ENCODE peak calls at places on chromosome 12, in five cellular contexts. One of them, this sample, is unnamed.

GRCh38 chr12:64053117-64053516 is 169.0 kb downstream of the KICS2 start:
- DNase-seq in neural progenitor cell: no peak
- DNase-seq in lung: no peak
- DNase-seq in dorsolateral prefrontal cortex: no peak
- DNase-seq in right lobe of liver: no peak
- DNase-seq in this sample: no peak

GRCh38 chr12:44227601-44228000 is 391.7 kb downstream of the TMEM117 start:
- DNase-seq in dorsolateral prefrontal cortex: no peak
- DNase-seq in neural progenitor cell: no peak
- DNase-seq in right lobe of liver: no peak
- DNase-seq in lung: no peak
- DNase-seq in this sample: no peak

GRCh38 chr12:123660328-123660727 is 10.6 kb upstream of the TCTN2 start:
- DNase-seq in neural progenitor cell: no peak
- DNase-seq in dorsolateral prefrontal cortex: no peak
- DNase-seq in right lobe of liver: no peak
- DNase-seq in lung: no peak
- DNase-seq in this sample: no peak

GRCh38 chr12:87871061-87871460 is 158.1 kb downstream of the C12orf50 start:
- DNase-seq in right lobe of liver: no peak
- DNase-seq in lung: no peak
- DNase-seq in dorsolateral prefrontal cortex: no peak
- DNase-seq in neural progenitor cell: peak; percentile 5
- DNase-seq in this sample: no peak

GRCh38 chr12:76303365-76303764 is 44.9 kb downstream of the BBS10 start:
- DNase-seq in right lobe of liver: no peak
- DNase-seq in neural progenitor cell: no peak
- DNase-seq in dorsolateral prefrontal cortex: no peak
- DNase-seq in lung: no peak
- DNase-seq in this sample: no peak

GRCh38 chr12:41681898-41682297 is 462.8 kb downstream of the GXYLT1 start:
- DNase-seq in dorsolateral prefrontal cortex: no peak
- DNase-seq in lung: no peak
- DNase-seq in neural progenitor cell: no peak
- DNase-seq in right lobe of liver: no peak
- DNase-seq in this sample: no peak

GRCh38 chr12:130818381-130819247 is 20.4 kb downstream of the STX2 start:
- DNase-seq in dorsolateral prefrontal cortex: peak; percentile 65
- DNase-seq in lung: peak; percentile 65
- DNase-seq in right lobe of liver: peak; percentile 57
- DNase-seq in neural progenitor cell: peak; percentile 85
- DNase-seq in this sample: peak; percentile 95

GRCh38 chr12:55428844-55429243 is 2.8 kb downstream of the OR6C76 start:
- DNase-seq in dorsolateral prefrontal cortex: no peak
- DNase-seq in right lobe of liver: no peak
- DNase-seq in lung: no peak
- DNase-seq in neural progenitor cell: no peak
- DNase-seq in this sample: no peak

GRCh38 chr12:9719835-9720234 is 13.1 kb downstream of the CLECL1 start:
- DNase-seq in right lobe of liver: no peak
- DNase-seq in lung: no peak
- DNase-seq in dorsolateral prefrontal cortex: no peak
- DNase-seq in neural progenitor cell: no peak
- DNase-seq in this sample: no peak

GRCh38 chr12:87427770-87428169 is 601.4 kb downstream of the C12orf50 start:
- DNase-seq in neural progenitor cell: no peak
- DNase-seq in dorsolateral prefrontal cortex: no peak
- DNase-seq in right lobe of liver: no peak
- DNase-seq in lung: no peak
- DNase-seq in this sample: no peak

GRCh38 chr12:101107032-101107763 is 102.8 kb downstream of the SLC5A8 start:
- DNase-seq in neural progenitor cell: no peak
- DNase-seq in lung: no peak
- DNase-seq in right lobe of liver: no peak
- DNase-seq in dorsolateral prefrontal cortex: no peak
- DNase-seq in this sample: no peak

GRCh38 chr12:95884998-95885397 is 26.2 kb downstream of the SNRPF start:
- DNase-seq in right lobe of liver: no peak
- DNase-seq in lung: no peak
- DNase-seq in dorsolateral prefrontal cortex: no peak
- DNase-seq in neural progenitor cell: no peak
- DNase-seq in this sample: no peak

GRCh38 chr12:11607313-11608081 is 42.0 kb upstream of the ETV6 start:
- DNase-seq in neural progenitor cell: peak; percentile 32
- DNase-seq in right lobe of liver: peak; percentile 88
- DNase-seq in dorsolateral prefrontal cortex: no peak
- DNase-seq in lung: no peak
- DNase-seq in this sample: no peak

GRCh38 chr12:58502236-58502635 is 418.1 kb downstream of the LRIG3 start:
- DNase-seq in lung: no peak
- DNase-seq in right lobe of liver: no peak
- DNase-seq in neural progenitor cell: peak; percentile 85
- DNase-seq in dorsolateral prefrontal cortex: no peak
- DNase-seq in this sample: no peak

GRCh38 chr12:124995200-124995961 is 1.9 kb downstream of the BRI3BP start:
- DNase-seq in neural progenitor cell: no peak
- DNase-seq in right lobe of liver: no peak
- DNase-seq in dorsolateral prefrontal cortex: no peak
- DNase-seq in lung: no peak
- DNase-seq in this sample: no peak

GRCh38 chr12:56935752-56936151 is 1.5 kb upstream of the SDR9C7 start:
- DNase-seq in dorsolateral prefrontal cortex: no peak
- DNase-seq in lung: no peak
- DNase-seq in neural progenitor cell: no peak
- DNase-seq in right lobe of liver: no peak
- DNase-seq in this sample: no peak

GRCh38 chr12:47376937-47377336 is 297.2 kb upstream of the AMIGO2 start:
- DNase-seq in right lobe of liver: no peak
- DNase-seq in dorsolateral prefrontal cortex: no peak
- DNase-seq in lung: no peak
- DNase-seq in neural progenitor cell: no peak
- DNase-seq in this sample: no peak

GRCh38 chr12:114443607-114444421 is 37.9 kb upstream of the TBX5 start:
- DNase-seq in neural progenitor cell: peak; percentile 59
- DNase-seq in dorsolateral prefrontal cortex: no peak
- DNase-seq in right lobe of liver: no peak
- DNase-seq in lung: no peak
- DNase-seq in this sample: no peak

GRCh38 chr12:3362751-3363150 is 128.3 kb upstream of the PRMT8 start:
- DNase-seq in right lobe of liver: peak; percentile 13
- DNase-seq in dorsolateral prefrontal cortex: no peak
- DNase-seq in neural progenitor cell: no peak
- DNase-seq in lung: no peak
- DNase-seq in this sample: no peak

GRCh38 chr12:90090929-90091651 is 382.5 kb upstream of the ATP2B1 start:
- DNase-seq in dorsolateral prefrontal cortex: no peak
- DNase-seq in neural progenitor cell: peak; percentile 76
- DNase-seq in right lobe of liver: no peak
- DNase-seq in lung: peak; percentile 55
- DNase-seq in this sample: no peak

GRCh38 chr12:90085491-90086274 is 377.0 kb upstream of the ATP2B1 start:
- DNase-seq in right lobe of liver: no peak
- DNase-seq in lung: no peak
- DNase-seq in neural progenitor cell: peak; percentile 19
- DNase-seq in dorsolateral prefrontal cortex: no peak
- DNase-seq in this sample: no peak

GRCh38 chr12:90091809-90092208 is 383.2 kb upstream of the ATP2B1 start:
- DNase-seq in lung: no peak
- DNase-seq in right lobe of liver: no peak
- DNase-seq in neural progenitor cell: no peak
- DNase-seq in dorsolateral prefrontal cortex: no peak
- DNase-seq in this sample: no peak

GRCh38 chr12:90084018-90084417 is 375.4 kb upstream of the ATP2B1 start:
- DNase-seq in dorsolateral prefrontal cortex: no peak
- DNase-seq in lung: no peak
- DNase-seq in right lobe of liver: no peak
- DNase-seq in neural progenitor cell: no peak
- DNase-seq in this sample: no peak

GRCh38 chr12:90086281-90086680 is 377.6 kb upstream of the ATP2B1 start:
- DNase-seq in right lobe of liver: no peak
- DNase-seq in lung: no peak
- DNase-seq in neural progenitor cell: no peak
- DNase-seq in dorsolateral prefrontal cortex: no peak
- DNase-seq in this sample: no peak
- H3K27ac ChIP-seq in right lobe of liver: no peak overlapping the region
- H3K27ac ChIP-seq in lung: no peak overlapping the region
- H3K27ac ChIP-seq in neural progenitor cell: peak overlapping the region; percentile 40
- H3K27ac ChIP-seq in dorsolateral prefrontal cortex: no peak overlapping the region
- H3K27ac ChIP-seq in this sample: no peak overlapping the region

DNA sequence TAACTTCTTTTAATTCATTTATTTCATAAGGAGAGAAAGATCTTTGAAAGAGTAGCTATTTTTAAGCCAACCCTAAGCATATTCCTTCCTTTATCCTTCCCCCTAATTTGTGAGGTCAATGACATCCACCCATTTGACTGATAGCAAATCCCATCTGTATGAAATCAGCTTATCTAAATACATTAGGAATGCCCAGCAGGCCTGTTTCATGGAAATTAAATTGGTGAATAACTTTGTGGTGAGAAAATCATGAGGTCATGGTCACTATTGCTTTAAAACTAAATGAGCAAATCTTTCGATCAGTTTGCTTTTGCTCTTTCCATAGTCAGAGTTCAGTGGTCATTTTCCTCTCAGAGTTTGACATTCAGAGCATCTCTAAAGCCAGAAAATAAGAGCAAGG is 256.6 kb downstream of the CPNE8 start:
- DNase-seq in neural progenitor cell: no peak
- DNase-seq in lung: no peak
- DNase-seq in right lobe of liver: no peak
- DNase-seq in dorsolateral prefrontal cortex: no peak
- DNase-seq in this sample: no peak
- H3K27ac ChIP-seq in neural progenitor cell: no peak overlapping the region
- H3K27ac ChIP-seq in lung: no peak overlapping the region
- H3K27ac ChIP-seq in right lobe of liver: no peak overlapping the region
- H3K27ac ChIP-seq in dorsolateral prefrontal cortex: no peak overlapping the region
- H3K27ac ChIP-seq in this sample: no peak overlapping the region

GRCh38 chr12:24227550-24227949 is 278.1 kb upstream of the SOX5 start:
- DNase-seq in right lobe of liver: no peak
- DNase-seq in dorsolateral prefrontal cortex: no peak
- DNase-seq in neural progenitor cell: no peak
- DNase-seq in lung: no peak
- DNase-seq in this sample: no peak
- H3K27ac ChIP-seq in right lobe of liver: no peak overlapping the region
- H3K27ac ChIP-seq in dorsolateral prefrontal cortex: peak overlapping the region; percentile 48
- H3K27ac ChIP-seq in neural progenitor cell: no peak overlapping the region
- H3K27ac ChIP-seq in lung: no peak overlapping the region
- H3K27ac ChIP-seq in this sample: no peak overlapping the region

GRCh38 chr12:106974525-106974924 is 12.4 kb downstream of the MTERF2 start:
- DNase-seq in right lobe of liver: peak; percentile 54
- DNase-seq in dorsolateral prefrontal cortex: no peak
- DNase-seq in neural progenitor cell: no peak
- DNase-seq in lung: no peak
- DNase-seq in this sample: no peak

GRCh38 chr12:106976668-106977067 is 10.3 kb downstream of the MTERF2 start:
- DNase-seq in neural progenitor cell: no peak
- DNase-seq in lung: no peak
- DNase-seq in dorsolateral prefrontal cortex: no peak
- DNase-seq in right lobe of liver: no peak
- DNase-seq in this sample: peak; percentile 30

GRCh38 chr12:106973545-106973944 is 13.4 kb downstream of the MTERF2 start:
- DNase-seq in dorsolateral prefrontal cortex: no peak
- DNase-seq in right lobe of liver: no peak
- DNase-seq in neural progenitor cell: no peak
- DNase-seq in lung: no peak
- DNase-seq in this sample: no peak

GRCh38 chr12:106976013-106976658 is 10.8 kb downstream of the MTERF2 start:
- DNase-seq in lung: no peak
- DNase-seq in neural progenitor cell: no peak
- DNase-seq in right lobe of liver: no peak
- DNase-seq in dorsolateral prefrontal cortex: no peak
- DNase-seq in this sample: no peak

GRCh38 chr12:106975098-106975497 is 11.8 kb downstream of the MTERF2 start:
- DNase-seq in right lobe of liver: no peak
- DNase-seq in neural progenitor cell: no peak
- DNase-seq in lung: no peak
- DNase-seq in dorsolateral prefrontal cortex: no peak
- DNase-seq in this sample: no peak
- H3K27ac ChIP-seq in right lobe of liver: no peak overlapping the region
- H3K27ac ChIP-seq in neural progenitor cell: no peak overlapping the region
- H3K27ac ChIP-seq in lung: peak overlapping the region; percentile 87
- H3K27ac ChIP-seq in dorsolateral prefrontal cortex: no peak overlapping the region
- H3K27ac ChIP-seq in this sample: peak overlapping the region; percentile 25

DNA sequence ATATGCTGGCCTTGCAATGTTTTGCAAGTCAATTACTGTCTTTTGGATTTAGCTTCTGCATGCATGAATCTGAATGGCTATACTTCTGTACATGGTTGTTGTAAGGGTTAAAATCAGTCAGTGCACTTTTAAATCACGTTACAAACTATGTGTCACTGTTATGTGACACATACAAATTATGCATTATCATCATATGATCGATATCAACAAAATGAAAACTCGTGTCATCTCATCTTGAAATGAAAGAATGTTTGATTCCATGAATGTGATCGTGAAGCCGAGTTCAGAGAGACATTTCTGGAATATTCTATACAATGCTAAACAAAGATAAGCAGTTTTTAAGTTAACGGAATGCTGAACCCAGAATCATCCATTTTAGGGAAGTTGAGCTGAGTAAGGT is 116.5 kb downstream of the HMGA2 start:
- DNase-seq in lung: no peak
- DNase-seq in neural progenitor cell: no peak
- DNase-seq in dorsolateral prefrontal cortex: no peak
- DNase-seq in right lobe of liver: no peak
- DNase-seq in this sample: no peak
- H3K27ac ChIP-seq in lung: no peak overlapping the region
- H3K27ac ChIP-seq in neural progenitor cell: no peak overlapping the region
- H3K27ac ChIP-seq in dorsolateral prefrontal cortex: no peak overlapping the region
- H3K27ac ChIP-seq in right lobe of liver: no peak overlapping the region
- H3K27ac ChIP-seq in this sample: no peak overlapping the region

GRCh38 chr12:128724468-128725046 is 99.2 kb downstream of the SLC15A4 start:
- DNase-seq in lung: no peak
- DNase-seq in dorsolateral prefrontal cortex: no peak
- DNase-seq in neural progenitor cell: no peak
- DNase-seq in right lobe of liver: no peak
- DNase-seq in this sample: no peak

GRCh38 chr12:128726866-128727265 is 96.9 kb downstream of the SLC15A4 start:
- DNase-seq in neural progenitor cell: no peak
- DNase-seq in right lobe of liver: no peak
- DNase-seq in lung: no peak
- DNase-seq in dorsolateral prefrontal cortex: no peak
- DNase-seq in this sample: no peak

GRCh38 chr12:128727461-128727860 is 96.3 kb downstream of the SLC15A4 start:
- DNase-seq in right lobe of liver: no peak
- DNase-seq in lung: no peak
- DNase-seq in neural progenitor cell: no peak
- DNase-seq in dorsolateral prefrontal cortex: no peak
- DNase-seq in this sample: no peak

GRCh38 chr12:128729628-128730121 is 94.1 kb downstream of the SLC15A4 start:
- DNase-seq in neural progenitor cell: no peak
- DNase-seq in right lobe of liver: no peak
- DNase-seq in lung: no peak
- DNase-seq in dorsolateral prefrontal cortex: no peak
- DNase-seq in this sample: no peak

GRCh38 chr12:128727999-128728398 is 95.8 kb downstream of the SLC15A4 start:
- DNase-seq in lung: no peak
- DNase-seq in right lobe of liver: no peak
- DNase-seq in dorsolateral prefrontal cortex: no peak
- DNase-seq in neural progenitor cell: no peak
- DNase-seq in this sample: no peak
- H3K27ac ChIP-seq in lung: no peak overlapping the region
- H3K27ac ChIP-seq in right lobe of liver: no peak overlapping the region
- H3K27ac ChIP-seq in dorsolateral prefrontal cortex: no peak overlapping the region
- H3K27ac ChIP-seq in neural progenitor cell: no peak overlapping the region
- H3K27ac ChIP-seq in this sample: no peak overlapping the region

GRCh38 chr12:94101902-94102660 is 46.3 kb upstream of the PLXNC1 start:
- DNase-seq in dorsolateral prefrontal cortex: peak; percentile 80
- DNase-seq in neural progenitor cell: peak; percentile 94
- DNase-seq in right lobe of liver: peak; percentile 81
- DNase-seq in lung: peak; percentile 89
- DNase-seq in this sample: peak; percentile 84
- H3K27ac ChIP-seq in dorsolateral prefrontal cortex: no peak overlapping the region
- H3K27ac ChIP-seq in neural progenitor cell: no peak overlapping the region
- H3K27ac ChIP-seq in right lobe of liver: no peak overlapping the region
- H3K27ac ChIP-seq in lung: no peak overlapping the region
- H3K27ac ChIP-seq in this sample: no peak overlapping the region